ENCODE peak calls at places on chromosomes 6 and 20, in nine cellular contexts. J is mammary epithelial cell, C is body of pancreas, Q is brain microvascular endothelial cell, R is astrocyte, D is uterus, M is tibial artery, H is psoas muscle, N is fibroblast of lung. F is an unnamed sample.

GRCh38 chr6:448296-449056 is 56.9 kb downstream of the IRF4 start:
- DNase-seq in J (no peak), C (no peak), Q (no peak), R (no peak), D (no peak), M (no peak), H (no peak), N (no peak), F (no peak)

GRCh38 chr6:96246563-96246962 is 230.8 kb downstream of the FUT9 start:
- DNase-seq in J (no peak), C (no peak), Q (no peak), R (peak), D (no peak), M (no peak), H (no peak), N (no peak), F (no peak)

GRCh38 chr6:117674503-117674902 is 766 bp upstream of the NUS1 start:
- DNase-seq in J (no peak), C (no peak), Q (no peak), R (no peak), D (no peak), M (no peak), H (no peak), N (no peak), F (no peak)

GRCh38 chr20:35734777-35735649 is 7.0 kb downstream of the RBM39 start:
- DNase-seq in J (no peak), C (no peak), Q (no peak), R (no peak), D (no peak), M (no peak), H (no peak), N (no peak), F (no peak)

GRCh38 chr6:12296604-12297003 is 6.4 kb downstream of the EDN1 start:
- DNase-seq in J (no peak), C (no peak), Q (no peak), R (no peak), D (no peak), M (no peak), H (no peak), N (no peak), F (no peak)

GRCh38 chr20:3115190-3116107 is 30.9 kb upstream of the AVP start:
- DNase-seq in J (peak), C (peak), Q (peak), R (peak), D (no peak), M (no peak), H (peak), N (peak), F (no peak)

GRCh38 chr6:43708857-43709653 is 21.5 kb upstream of the MRPS18A start:
- DNase-seq in J (peak), C (no peak), Q (peak), R (peak), D (peak), M (no peak), H (no peak), N (peak), F (no peak)

GRCh38 chr6:83708546-83708969 is 343 bp downstream of the SNAP91 start:
- DNase-seq in J (no peak), C (peak), Q (no peak), R (peak), D (no peak), M (no peak), H (no peak), N (peak), F (no peak)

GRCh38 chr6:170029416-170030283 is 261.2 kb downstream of the DLL1 start:
- DNase-seq in J (no peak), C (no peak), Q (no peak), R (no peak), D (no peak), M (peak), H (no peak), N (no peak), F (no peak)

GRCh38 chr6:109229536-109229935 is 134.2 kb downstream of the CEP57L1 start:
- DNase-seq in J (peak), C (no peak), Q (no peak), R (no peak), D (no peak), M (no peak), H (no peak), N (no peak), F (no peak)

GRCh38 chr6:130934848-130935585 is 107.8 kb downstream of the SMLR1 start:
- DNase-seq in J (no peak), C (no peak), Q (no peak), R (no peak), D (no peak), M (no peak), H (no peak), N (peak), F (no peak)

GRCh38 chr6:138187156-138187555 is 25.4 kb downstream of the ARFGEF3 start:
- DNase-seq in J (no peak), C (no peak), Q (no peak), R (no peak), D (no peak), M (no peak), H (no peak), N (no peak), F (no peak)

GRCh38 chr20:59939052-59939878 is 840 bp downstream of the PPP1R3D start:
- DNase-seq in J (no peak), C (peak), Q (no peak), R (no peak), D (peak), M (no peak), H (peak), N (peak), F (no peak)

GRCh38 chr20:21380711-21381110 is 16.6 kb downstream of the NKX2-4 start:
- DNase-seq in J (no peak), C (peak), Q (no peak), R (no peak), D (no peak), M (no peak), H (no peak), N (no peak), F (no peak)

GRCh38 chr6:123171341-123171740 is 175.3 kb downstream of the CLVS2 start:
- DNase-seq in J (peak), C (no peak), Q (no peak), R (no peak), D (no peak), M (no peak), H (no peak), N (no peak), F (no peak)

GRCh38 chr20:1269235-1269634 is 3.1 kb downstream of the SNPH start:
- DNase-seq in J (no peak), C (no peak), Q (no peak), R (no peak), D (no peak), M (no peak), H (no peak), N (no peak), F (no peak)

GRCh38 chr20:31839782-31840487 is 5.5 kb downstream of the FOXS1 start:
- DNase-seq in J (no peak), C (no peak), Q (no peak), R (no peak), D (no peak), M (no peak), H (no peak), N (no peak), F (no peak)

GRCh38 chr6:52328303-52328662 is 33.7 kb upstream of the PAQR8 start:
- DNase-seq in J (no peak), C (no peak), Q (no peak), R (no peak), D (no peak), M (no peak), H (no peak), N (no peak), F (no peak)

GRCh38 chr20:20890751-20891150 is 178.3 kb upstream of the RALGAPA2 start:
- DNase-seq in J (no peak), C (no peak), Q (no peak), R (no peak), D (no peak), M (no peak), H (no peak), N (no peak), F (no peak)

GRCh38 chr6:20564777-20565176 is 30.5 kb downstream of the CDKAL1 start:
- DNase-seq in J (no peak), C (no peak), Q (no peak), R (no peak), D (no peak), M (no peak), H (no peak), N (no peak), F (no peak)

GRCh38 chr20:32067234-32067821 is 15.3 kb downstream of the HCK start:
- DNase-seq in J (peak), C (no peak), Q (peak), R (peak), D (no peak), M (no peak), H (no peak), N (peak), F (no peak)

GRCh38 chr6:12266571-12266970 is 23.6 kb upstream of the EDN1 start:
- DNase-seq in J (peak), C (no peak), Q (peak), R (peak), D (no peak), M (no peak), H (no peak), N (peak), F (no peak)

GRCh38 chr6:3013486-3013885 is 13.8 kb downstream of the NQO2 start:
- DNase-seq in J (peak), C (no peak), Q (peak), R (peak), D (no peak), M (no peak), H (no peak), N (peak), F (no peak)

GRCh38 chr6:157323924-157324276 is 581 bp upstream of the TMEM242 start:
- DNase-seq in J (peak), C (peak), Q (peak), R (peak), D (peak), M (peak), H (peak), N (peak), F (peak)

GRCh38 chr6:10855233-10855632 is 16.9 kb upstream of the MAK start:
- DNase-seq in J (no peak), C (no peak), Q (no peak), R (no peak), D (no peak), M (no peak), H (no peak), N (no peak), F (no peak)

GRCh38 chr6:108510461-108511319 is 50.0 kb upstream of the FOXO3 start:
- DNase-seq in J (no peak), C (no peak), Q (no peak), R (no peak), D (no peak), M (no peak), H (no peak), N (peak), F (no peak)

DNA sequence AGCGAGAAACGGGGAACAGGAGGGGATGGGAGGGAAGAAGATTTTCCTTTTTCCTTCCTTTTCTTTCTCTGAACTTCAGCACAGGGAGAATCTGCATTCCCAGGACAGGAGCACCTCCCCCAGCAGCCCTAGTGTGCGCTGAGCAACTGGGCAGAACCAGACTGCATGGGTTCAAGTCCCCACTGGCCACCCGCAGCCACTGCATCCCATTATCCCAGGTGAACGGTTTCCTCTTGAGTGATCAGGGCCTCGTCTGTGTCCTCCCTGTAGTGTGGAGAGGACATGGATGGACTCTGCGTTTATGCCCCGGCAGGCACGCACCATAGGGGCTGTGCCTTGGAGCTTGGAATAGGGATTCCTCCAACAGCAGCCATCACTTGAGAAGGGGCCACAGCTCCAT is 53.0 kb downstream of the ANKRD60 start:
- DNase-seq in J (no peak), C (no peak), Q (no peak), R (no peak), D (no peak), M (no peak), H (no peak), N (no peak), F (no peak)
- H3K27ac ChIP-seq in J (no peak), C (no peak), Q (no peak), R (no peak), D (peak), M (peak), H (peak), N (peak), F (no peak)

DNA sequence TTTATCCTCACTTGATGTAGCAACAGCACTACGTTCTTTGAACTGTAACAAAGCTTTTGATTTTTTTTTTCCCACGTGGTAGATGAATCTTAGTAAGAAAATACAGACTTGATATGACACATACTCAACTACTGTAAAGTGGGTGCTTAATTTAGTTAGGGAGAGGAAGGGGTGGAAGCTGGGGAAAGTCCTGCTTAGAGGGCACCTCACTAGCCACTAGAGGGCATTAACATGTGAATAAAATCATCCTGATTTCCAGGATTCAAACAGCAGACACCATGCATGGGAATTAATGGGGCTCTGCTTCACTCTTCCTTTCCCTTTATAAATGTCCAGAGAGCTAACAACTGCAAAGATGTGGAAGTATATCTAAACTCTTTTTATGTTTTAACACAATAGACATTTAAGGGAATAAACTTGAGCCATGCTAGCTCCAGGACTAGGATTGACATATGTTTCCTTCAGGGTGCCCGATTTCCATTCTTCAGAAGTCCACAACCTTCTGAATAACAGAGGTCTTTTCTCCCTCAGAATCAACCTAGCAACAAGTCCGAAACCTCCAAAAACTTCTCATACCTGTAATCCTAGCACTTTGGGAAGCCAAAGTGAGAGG is 250.1 kb downstream of the ATXN1 start:
- DNase-seq in J (peak), C (peak), Q (peak), R (peak), D (no peak), M (no peak), H (no peak), N (peak), F (no peak)
- TF ChIP-seq CTCF in J (peak), C (peak), Q (peak), R (peak), D (peak), M (peak), H (peak), N (peak), F (peak)

GRCh38 chr6:111566222-111566717 is 39.4 kb downstream of the TRAF3IP2 start:
- DNase-seq in J (no peak), C (no peak), Q (no peak), R (no peak), D (no peak), M (no peak), H (no peak), N (no peak), F (no peak)

GRCh38 chr6:111564482-111564945 is 41.2 kb downstream of the TRAF3IP2 start:
- DNase-seq in J (peak), C (peak), Q (no peak), R (peak), D (peak), M (peak), H (peak), N (peak), F (no peak)

GRCh38 chr6:111563581-111563980 is 42.1 kb downstream of the TRAF3IP2 start:
- DNase-seq in J (no peak), C (no peak), Q (no peak), R (no peak), D (no peak), M (no peak), H (no peak), N (no peak), F (no peak)

GRCh38 chr6:111566873-111567517 is 38.7 kb downstream of the TRAF3IP2 start:
- DNase-seq in J (peak), C (peak), Q (no peak), R (peak), D (no peak), M (no peak), H (no peak), N (peak), F (no peak)

DNA sequence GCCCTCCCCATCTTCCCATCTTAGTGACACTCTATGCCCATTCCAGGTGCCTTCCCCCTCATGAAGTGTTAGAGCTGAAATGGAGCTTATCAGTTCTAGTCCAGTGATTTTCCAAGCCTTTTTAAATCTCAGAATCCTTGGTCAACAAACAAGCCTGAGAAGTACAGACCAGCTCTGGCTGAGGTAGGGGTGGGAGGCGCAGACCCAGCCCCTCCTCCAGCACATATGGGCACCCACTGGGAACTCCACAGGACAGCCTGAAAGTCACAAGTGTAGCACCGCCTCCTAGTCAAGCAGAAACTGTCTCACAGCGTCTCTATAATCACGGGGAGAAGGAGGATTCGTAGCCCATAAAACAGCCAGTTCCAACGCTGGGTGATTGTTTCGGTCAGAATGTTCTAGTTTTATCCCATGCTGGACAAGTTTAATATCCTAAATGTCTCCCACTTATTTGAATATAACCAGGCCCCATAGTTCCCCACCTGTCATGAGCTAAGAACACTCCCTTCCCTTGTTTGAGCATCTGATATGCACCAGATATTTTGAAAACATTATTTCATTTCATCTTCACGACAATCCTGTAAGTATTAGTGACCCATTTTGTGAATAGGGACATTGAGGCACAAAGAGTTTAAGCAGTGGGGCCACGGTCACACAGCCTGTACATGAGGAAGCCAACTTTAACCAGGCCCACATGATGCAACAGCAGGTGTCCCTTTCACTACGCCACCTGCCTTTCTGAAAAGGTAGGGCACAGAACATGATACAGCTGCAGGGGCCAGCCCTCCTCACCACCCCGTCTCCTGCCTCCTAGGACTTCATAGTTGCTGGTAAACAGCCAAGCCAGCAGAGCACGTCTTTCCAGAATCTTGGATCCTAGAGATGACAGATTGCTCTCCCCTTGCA is 40.1 kb downstream of the TRAF3IP2 start:
- DNase-seq in J (no peak), C (peak), Q (no peak), R (no peak), D (peak), M (no peak), H (no peak), N (no peak), F (no peak)
- H3K27ac ChIP-seq in J (peak), C (no peak), Q (no peak), R (no peak), D (peak), M (peak), H (peak), N (peak), F (no peak)

DNA sequence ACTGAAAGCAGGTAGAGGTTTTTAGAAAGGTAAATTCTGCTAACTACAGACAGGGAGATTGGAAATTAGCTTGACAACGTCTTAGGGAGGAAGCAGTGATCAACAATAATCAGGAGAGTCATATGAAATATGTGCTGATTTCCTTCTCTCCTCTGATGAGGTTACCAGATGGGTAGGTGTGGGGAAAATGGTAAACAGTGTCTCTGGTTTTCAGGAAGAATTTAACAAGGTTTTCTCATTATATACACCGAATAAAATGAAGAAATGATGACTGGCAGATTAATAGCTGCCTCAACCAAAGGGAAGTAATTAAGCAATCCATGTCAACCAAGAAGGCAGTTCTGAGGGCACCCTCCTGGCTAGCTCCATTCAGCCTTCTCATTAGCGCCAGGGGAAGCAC is 12.7 kb upstream of the RAMACL start:
- DNase-seq in J (no peak), C (no peak), Q (no peak), R (no peak), D (no peak), M (no peak), H (no peak), N (no peak), F (no peak)
- TF ChIP-seq CTCF in J (no peak), C (no peak), Q (no peak), R (no peak), D (no peak), M (no peak), H (no peak), N (no peak), F (no peak)

DNA sequence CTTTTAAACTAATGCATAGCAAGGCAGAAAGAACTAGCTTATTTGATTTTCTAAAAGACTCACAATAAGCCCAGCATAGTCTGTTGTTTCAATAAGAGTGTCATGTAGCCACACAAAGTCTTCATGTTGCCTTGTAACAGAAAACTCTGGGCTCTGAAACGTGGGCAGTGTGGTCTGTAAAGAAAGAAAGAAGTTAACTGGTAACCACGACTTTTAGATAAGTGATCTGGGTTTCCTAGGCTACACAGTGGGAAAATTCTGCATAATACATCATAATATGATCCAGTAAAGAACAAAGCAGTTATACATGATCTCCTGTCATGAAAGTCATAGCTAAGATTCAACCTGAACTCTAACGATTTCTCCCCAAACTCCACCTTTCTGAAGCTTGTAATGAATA is 13.3 kb downstream of the SNX5 start:
- DNase-seq in J (no peak), C (no peak), Q (peak), R (no peak), D (no peak), M (no peak), H (no peak), N (no peak), F (no peak)
- H3K27ac ChIP-seq in J (no peak), C (no peak), Q (peak), R (no peak), D (no peak), M (no peak), H (no peak), N (no peak), F (no peak)

GRCh38 chr6:158991017-158991723 is 8.8 kb downstream of the RSPH3 start:
- DNase-seq in J (peak), C (no peak), Q (no peak), R (no peak), D (no peak), M (no peak), H (no peak), N (no peak), F (no peak)
- TF ChIP-seq CTCF in J (no peak), C (no peak), Q (no peak), R (no peak), D (no peak), M (no peak), H (no peak), N (no peak), F (no peak)

F was measured in CD4-positive, alpha-beta T cell.